ENCODE peak calls at places on chromosomes 13 and 19, in five cellular contexts. M is effector memory CD4-positive, alpha-beta T cell; E is transverse colon; O is heart right ventricle; D is naive thymus-derived CD4-positive, alpha-beta T cell. T is an unnamed sample.

GRCh38 chr13:78372581-78372980 is 230.8 kb downstream of the POU4F1 start:
- DNase-seq in M (no peak), E (no peak), O (no peak), D (no peak), T (no peak)

GRCh38 chr19:46378268-46378667 is 31.4 kb downstream of the PPP5C start:
- DNase-seq in M (no peak), E (no peak), O (no peak), D (no peak), T (no peak)

GRCh38 chr13:42394361-42395065 is 122.6 kb downstream of the AKAP11 start:
- DNase-seq in M (no peak), E (no peak), O (no peak), D (no peak), T (no peak)

GRCh38 chr19:38184815-38185214 is 39.2 kb downstream of the DPF1 start:
- DNase-seq in M (no peak), E (no peak), O (no peak), D (no peak), T (no peak)

GRCh38 chr13:111316161-111316730 is 4.2 kb upstream of the TEX29 start:
- DNase-seq in M (no peak), E (no peak), O (no peak), D (no peak), T (no peak)

GRCh38 chr13:29713841-29714240 is 118.4 kb upstream of the SLC7A1 start:
- DNase-seq in M (no peak), E (no peak), O (no peak), D (no peak), T (no peak)

GRCh38 chr13:102703721-102704035 is 8.8 kb upstream of the METTL21C start:
- DNase-seq in M (no peak), E (no peak), O (no peak), D (no peak), T (no peak)

GRCh38 chr13:49240017-49240416 is 7.7 kb upstream of the CDADC1 start:
- DNase-seq in M (no peak), E (no peak), O (no peak), D (peak; percentile 21), T (no peak)

GRCh38 chr19:57171551-57172081 is 4.3 kb upstream of the DUXA start:
- DNase-seq in M (peak; percentile 30), E (peak; percentile 10), O (peak; percentile 37), D (no peak), T (no peak)

GRCh38 chr19:45515081-45515624 is 7.9 kb downstream of the VASP start:
- DNase-seq in M (peak; percentile 27), E (peak; percentile 64), O (peak; percentile 65), D (no peak), T (no peak)

GRCh38 chr13:86856996-86857395 is 814.2 kb upstream of the SLITRK5 start:
- DNase-seq in M (no peak), E (no peak), O (no peak), D (no peak), T (no peak)

GRCh38 chr13:19955873-19956559 is 2.5 kb upstream of the ZMYM2 start:
- DNase-seq in M (no peak), E (no peak), O (no peak), D (no peak), T (no peak)

GRCh38 chr13:29543230-29544215 is 52.0 kb downstream of the SLC7A1 start:
- DNase-seq in M (no peak), E (no peak), O (no peak), D (no peak), T (no peak)

GRCh38 chr13:39210961-39211534 is 172.8 kb downstream of the NHLRC3 start:
- DNase-seq in M (no peak), E (no peak), O (no peak), D (no peak), T (no peak)

GRCh38 chr19:33644284-33644836 is 22.6 kb downstream of the CHST8 start:
- DNase-seq in M (no peak), E (no peak), O (no peak), D (no peak), T (no peak)

GRCh38 chr13:87235621-87236020 is 435.6 kb upstream of the SLITRK5 start:
- DNase-seq in M (no peak), E (no peak), O (no peak), D (no peak), T (no peak)

GRCh38 chr13:30827578-30827925 is 78.5 kb upstream of the MEDAG start:
- DNase-seq in M (no peak), E (no peak), O (no peak), D (no peak), T (no peak)

GRCh38 chr13:66689628-66690027 is 540.5 kb downstream of the PCDH9 start:
- DNase-seq in M (no peak), E (no peak), O (no peak), D (no peak), T (no peak)

GRCh38 chr13:109789262-109789661 is 2.9 kb upstream of the IRS2 start:
- DNase-seq in M (no peak), E (no peak), O (no peak), D (no peak), T (no peak)

GRCh38 chr13:87087741-87088140 is 583.4 kb upstream of the SLITRK5 start:
- DNase-seq in M (no peak), E (no peak), O (no peak), D (no peak), T (no peak)

GRCh38 chr13:44052843-44053607 is 173.3 kb downstream of the LACC1 start:
- DNase-seq in M (no peak), E (peak; percentile 17), O (no peak), D (no peak), T (no peak)

GRCh38 chr13:41520699-41521630 is 63.6 kb downstream of the RGCC start:
- DNase-seq in M (no peak), E (no peak), O (no peak), D (no peak), T (no peak)

GRCh38 chr19:16394681-16395375 is 70.2 kb downstream of the KLF2 start:
- DNase-seq in M (no peak), E (no peak), O (no peak), D (no peak), T (no peak)

GRCh38 chr13:43573787-43574562 is 212.8 kb downstream of the ENOX1 start:
- DNase-seq in M (no peak), E (no peak), O (no peak), D (no peak), T (no peak)

GRCh38 chr19:41935781-41936415 is 7.6 kb upstream of the ERFL start:
- DNase-seq in M (no peak), E (no peak), O (no peak), D (no peak), T (no peak)
- H3K27me3 ChIP-seq in M (no peaks in the 10 kb centered on the region), E (peaks cover 63% of the 10 kb centered on the region), O (peaks cover 75% of the 10 kb centered on the region), D (peaks cover 4% of the 10 kb centered on the region), T (peaks cover 2% of the 10 kb centered on the region)

DNA sequence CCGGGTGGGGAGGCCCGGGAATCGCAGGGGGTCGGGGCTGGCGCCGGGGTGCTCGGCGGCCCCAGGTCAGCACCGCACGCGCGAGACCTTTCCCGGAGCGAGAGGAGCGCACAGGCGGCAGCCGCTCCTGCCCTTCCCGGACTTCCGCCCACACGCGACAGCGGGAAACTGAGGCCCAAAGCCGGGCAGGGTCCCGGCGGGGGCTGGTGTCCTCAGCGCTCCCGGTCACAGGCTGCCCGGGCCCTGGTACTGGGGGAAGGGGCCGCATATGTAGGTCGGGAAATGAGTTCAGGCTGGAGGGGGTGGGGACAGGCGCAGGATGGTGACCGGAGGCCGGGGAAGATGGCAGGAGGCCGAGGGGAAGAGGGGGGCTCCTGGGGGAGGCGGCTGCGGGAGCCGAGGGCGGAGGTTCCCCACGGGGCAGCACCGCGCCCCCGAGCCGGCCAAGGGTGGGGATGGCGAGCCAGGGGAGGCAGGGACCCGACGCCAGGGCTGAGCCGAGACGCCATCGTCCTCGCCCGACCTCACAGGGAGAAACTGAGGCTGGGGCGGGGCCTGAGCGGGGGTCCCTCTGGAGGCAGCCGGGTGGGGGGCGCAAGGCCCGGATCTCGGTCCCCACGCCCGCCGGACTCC is 662 bp downstream of the CBARP start:
- DNase-seq in M (no peak), E (no peak), O (no peak), D (no peak), T (no peak)
- H3K4me1 ChIP-seq in M (peaks cover 23% of the 10 kb centered on the region), E (peaks cover 32% of the 10 kb centered on the region), O (peaks cover 45% of the 10 kb centered on the region), D (peaks cover 11% of the 10 kb centered on the region), T (peaks cover 13% of the 10 kb centered on the region)

GRCh38 chr19:6587998-6588507 is 2.9 kb downstream of the CD70 start:
- DNase-seq in M (no peak), E (no peak), O (no peak), D (no peak), T (no peak)
- H3K27me3 ChIP-seq in M (peaks cover 40% of the 10 kb centered on the region), E (peaks cover 88% of the 10 kb centered on the region), O (peaks cover 93% of the 10 kb centered on the region), D (no peaks in the 10 kb centered on the region), T (peaks cover 4% of the 10 kb centered on the region)

GRCh38 chr19:15285896-15286591 is 46.3 kb downstream of the BRD4 start:
- DNase-seq in M (no peak), E (no peak), O (no peak), D (no peak), T (no peak)
- H3K4me1 ChIP-seq in M (peaks cover 86% of the 10 kb centered on the region), E (peaks cover 80% of the 10 kb centered on the region), O (peaks cover 100% of the 10 kb centered on the region), D (peaks cover 92% of the 10 kb centered on the region), T (peaks cover 38% of the 10 kb centered on the region)

GRCh38 chr19:7871280-7871529 is 3.0 kb downstream of the PRR36 start:
- DNase-seq in M (no peak), E (no peak), O (no peak), D (no peak), T (no peak)
- H3K27me3 ChIP-seq in M (peaks cover 19% of the 10 kb centered on the region), E (peaks cover 67% of the 10 kb centered on the region), O (peaks cover 61% of the 10 kb centered on the region), D (peaks cover 2% of the 10 kb centered on the region), T (peaks cover 20% of the 10 kb centered on the region)

GRCh38 chr19:30310806-30311121 is 61.4 kb upstream of the ZNF536 start:
- DNase-seq in M (no peak), E (no peak), O (no peak), D (no peak), T (no peak)

GRCh38 chr19:30305346-30306060 is 66.7 kb upstream of the ZNF536 start:
- DNase-seq in M (no peak), E (no peak), O (no peak), D (no peak), T (no peak)

GRCh38 chr19:30309983-30310805 is 62.0 kb upstream of the ZNF536 start:
- DNase-seq in M (no peak), E (no peak), O (no peak), D (no peak), T (no peak)

GRCh38 chr19:30304540-30304939 is 67.6 kb upstream of the ZNF536 start:
- DNase-seq in M (no peak), E (no peak), O (no peak), D (no peak), T (no peak)

GRCh38 chr19:30307191-30307974 is 64.8 kb upstream of the ZNF536 start:
- DNase-seq in M (no peak), E (no peak), O (no peak), D (no peak), T (no peak)
- H3K4me1 ChIP-seq in M (no peaks in the 10 kb centered on the region), E (no peaks in the 10 kb centered on the region), O (no peaks in the 10 kb centered on the region), D (no peaks in the 10 kb centered on the region), T (no peaks in the 10 kb centered on the region)

T was measured in breast epithelium.